ENCODE peak calls at places on chromosome 17, in five cellular contexts. G, W, X, S and D are unnamed samples.

GRCh38 chr17:75652934-75653549 is 13.9 kb downstream of the RECQL5 start:
- DNase-seq in W (peak; percentile 26), G (peak; percentile 30), X (no peak), S (no peak), D (peak; percentile 62)

GRCh38 chr17:72531729-72532128 is 410.9 kb downstream of the SOX9 start:
- DNase-seq in S (no peak), W (no peak), X (no peak), G (no peak), D (no peak)

GRCh38 chr17:77645441-77646430 is 312.8 kb upstream of the TNRC6C start:
- DNase-seq in X (no peak), W (no peak), G (no peak), S (no peak), D (peak; percentile 14)

GRCh38 chr17:27651411-27652345 is 20.7 kb downstream of the LGALS9 start:
- DNase-seq in X (no peak), S (peak; percentile 14), W (peak; percentile 62), G (peak; percentile 43), D (peak; percentile 57)

GRCh38 chr17:35286120-35286781 is 43.4 kb downstream of the SLFN5 start:
- DNase-seq in G (no peak), W (no peak), S (no peak), X (no peak), D (peak; percentile 24)

GRCh38 chr17:50976951-50977472 is 110.9 kb upstream of the TOB1 start:
- DNase-seq in G (no peak), W (no peak), X (no peak), S (no peak), D (peak; percentile 26)

GRCh38 chr17:82160081-82160480 is 52.6 kb downstream of the CCDC57 start:
- DNase-seq in G (peak; percentile 38), S (peak; percentile 85), X (no peak), W (no peak), D (peak; percentile 35)

GRCh38 chr17:20852541-20853370 is 190.1 kb downstream of the USP22 start:
- DNase-seq in S (peak; percentile 38), W (no peak), G (no peak), X (no peak), D (peak; percentile 2)

GRCh38 chr17:16258916-16259315 is 41.9 kb downstream of the PIGL start:
- DNase-seq in S (no peak), G (peak; percentile 89), X (no peak), W (no peak), D (peak; percentile 52)

GRCh38 chr17:75849724-75850123 is 5.4 kb downstream of the WBP2 start:
- DNase-seq in G (no peak), S (no peak), X (no peak), W (peak; percentile 48), D (no peak)

GRCh38 chr17:57955183-57955952 is at the start of gene CUEDC1:
- DNase-seq in G (peak; percentile 21), S (peak; percentile 34), W (peak; percentile 84), X (no peak), D (peak; percentile 54)

GRCh38 chr17:52986056-52986662 is 827.6 kb upstream of the CA10 start:
- DNase-seq in W (no peak), S (no peak), G (no peak), X (no peak), D (no peak)

GRCh38 chr17:50045154-50045553 is 10.8 kb upstream of the ITGA3 start:
- DNase-seq in G (no peak), W (peak; percentile 42), X (no peak), S (peak; percentile 47), D (no peak)

GRCh38 chr17:47882247-47882646 is 13.8 kb upstream of the SP2 start:
- DNase-seq in G (peak; percentile 54), W (peak; percentile 37), X (peak; percentile 30), S (peak; percentile 59), D (no peak)

GRCh38 chr17:20234266-20234665 is 225.1 kb downstream of the SPECC1 start:
- DNase-seq in W (no peak), X (no peak), S (no peak), G (no peak), D (no peak)

GRCh38 chr17:65750678-65751077 is 189.2 kb upstream of the AXIN2 start:
- DNase-seq in W (peak; percentile 87), X (peak; percentile 64), S (peak; percentile 94), G (peak; percentile 96), D (peak; percentile 96)

GRCh38 chr17:56884483-56885144 is 29.2 kb downstream of the TRIM25 start:
- DNase-seq in S (no peak), X (no peak), G (no peak), W (no peak), D (no peak)

GRCh38 chr17:28926786-28927185 is 23.9 kb upstream of the DHRS13 start:
- DNase-seq in W (no peak), G (no peak), S (peak; percentile 36), X (no peak), D (peak; percentile 42)

GRCh38 chr17:79459003-79459655 is 151.7 kb downstream of the RBFOX3 start:
- DNase-seq in X (no peak), S (no peak), W (no peak), G (no peak), D (no peak)

GRCh38 chr17:63476494-63476856 is 386 bp upstream of the ACE start:
- DNase-seq in X (no peak), W (no peak), G (no peak), S (no peak), D (no peak)
- H3K4me3 ChIP-seq in X (peak overlapping the region; percentile 42), W (peak overlapping the region; percentile 57), G (peak overlapping the region; percentile 17), S (no peak overlapping the region), D (peak overlapping the region; percentile 55)

GRCh38 chr17:63832455-63832854 is 5.0 kb upstream of the FTSJ3 start:
- DNase-seq in X (no peak), S (no peak), G (no peak), W (no peak), D (no peak)
- TF ChIP-seq CTCF in X (no peak), S (no peak), G (peak; percentile 1), W (no peak), D (peak; percentile 23)

GRCh38 chr17:49001671-49002070 is 4.5 kb downstream of the IGF2BP1 start:
- DNase-seq in X (no peak), W (no peak), G (no peak), S (no peak), D (no peak)
- H3K4me3 ChIP-seq in X (no peak overlapping the region), W (no peak overlapping the region), G (no peak overlapping the region), S (no peak overlapping the region), D (peak overlapping the region; percentile 91)

GRCh38 chr17:80990921-80991644 is 558 bp upstream of the CHMP6 start:
- DNase-seq in G (no peak), S (no peak), W (no peak), X (no peak), D (no peak)
- TF ChIP-seq CTCF in G (no peak), S (no peak), W (no peak), X (no peak), D (no peak)